ENCODE peak calls at places on chromosomes 1 and 21, in eight cellular contexts. D, J, F, R, M, V, O and B are unnamed samples.

GRCh38 chr1:203153051-203153988 is 22.3 kb downstream of the MYBPH start:
- DNase-seq in V (no peak), M (no peak), J (peak), O (no peak), R (no peak), D (no peak), F (no peak), B (no peak)

GRCh38 chr1:8939362-8939995 is 6.2 kb upstream of the CA6 start:
- DNase-seq in V (no peak), R (no peak), J (no peak), M (no peak), O (no peak), F (no peak), D (peak), B (no peak)

GRCh38 chr1:179794669-179795068 is 51.6 kb downstream of the FAM163A start:
- DNase-seq in V (no peak), R (no peak), J (no peak), M (no peak), D (no peak), O (peak), F (no peak), B (no peak)

GRCh38 chr1:234918216-234918841 is 210.3 kb downstream of the TOMM20 start:
- DNase-seq in D (no peak), F (no peak), V (peak), J (no peak), R (peak), M (peak), O (no peak), B (peak)

GRCh38 chr1:24102966-24103365 is 9.0 kb downstream of the MYOM3 start:
- DNase-seq in R (no peak), V (no peak), J (no peak), M (no peak), O (no peak), D (no peak), F (no peak), B (no peak)

GRCh38 chr1:4062560-4062959 is 162.5 kb upstream of the C1orf174 start:
- DNase-seq in M (no peak), R (no peak), O (no peak), J (no peak), D (no peak), F (no peak), V (no peak), B (no peak)

GRCh38 chr1:55747285-55747890 is 532.2 kb upstream of the USP24 start:
- DNase-seq in R (no peak), F (no peak), D (no peak), J (no peak), M (no peak), O (no peak), V (no peak), B (no peak)

GRCh38 chr1:158285756-158286241 is 3.9 kb upstream of the CD1C start:
- DNase-seq in D (peak), M (no peak), F (no peak), O (no peak), V (no peak), R (no peak), J (no peak), B (no peak)

GRCh38 chr1:211752317-211752716 is 76.9 kb upstream of the NEK2 start:
- DNase-seq in R (no peak), O (no peak), J (no peak), F (no peak), D (no peak), V (no peak), M (no peak), B (no peak)

GRCh38 chr1:12124693-12125421 is 41.9 kb upstream of the TNFRSF1B start:
- DNase-seq in M (peak), D (peak), F (peak), O (peak), V (peak), J (peak), R (peak), B (peak)

GRCh38 chr1:224106568-224107281 is 7.2 kb upstream of the FBXO28 start:
- DNase-seq in F (peak), R (no peak), O (peak), J (peak), D (peak), M (peak), V (peak), B (peak)

GRCh38 chr1:72557446-72558049 is 275.2 kb upstream of the NEGR1 start:
- DNase-seq in M (peak), J (peak), V (peak), R (no peak), F (no peak), O (peak), D (peak), B (no peak)

GRCh38 chr1:147640553-147641165 is 29.7 kb downstream of the ACP6 start:
- DNase-seq in J (peak), F (peak), D (peak), V (peak), M (peak), R (peak), O (peak), B (peak)

GRCh38 chr1:170674986-170675385 is 11.1 kb downstream of the PRRX1 start:
- DNase-seq in D (no peak), M (no peak), V (no peak), F (no peak), R (no peak), O (no peak), J (no peak), B (no peak)

GRCh38 chr1:2311184-2312032 is 79.9 kb downstream of the MORN1 start:
- DNase-seq in V (peak), J (peak), D (peak), O (peak), R (peak), F (peak), M (peak), B (no peak)

GRCh38 chr1:103520822-103521221 is 4.7 kb upstream of the RNPC3 start:
- DNase-seq in D (no peak), R (no peak), F (no peak), J (no peak), M (no peak), O (no peak), V (no peak), B (no peak)

GRCh38 chr1:102562380-102562779 is 545.9 kb downstream of the COL11A1 start:
- DNase-seq in R (no peak), V (no peak), D (no peak), M (no peak), J (no peak), O (no peak), F (no peak), B (no peak)

GRCh38 chr1:207866471-207867135 is 44.3 kb downstream of the CD34 start:
- DNase-seq in J (peak), R (no peak), O (peak), F (no peak), M (no peak), V (no peak), D (no peak), B (no peak)

GRCh38 chr1:43994071-43994470 is 2.7 kb downstream of the CCDC24 start:
- DNase-seq in D (peak), O (no peak), R (no peak), V (no peak), J (no peak), F (no peak), M (no peak), B (no peak)

GRCh38 chr1:18480315-18481189 is at the start of gene KLHDC7A:
- DNase-seq in D (peak), V (peak), M (peak), O (no peak), F (peak), R (no peak), J (peak), B (peak)

GRCh38 chr1:85607126-85607912 is 26.8 kb downstream of the CCN1 start:
- DNase-seq in J (peak), R (no peak), O (peak), D (peak), F (peak), V (peak), M (no peak), B (no peak)

GRCh38 chr1:7617826-7618225 is 153.3 kb upstream of the VAMP3 start:
- DNase-seq in J (no peak), F (no peak), M (no peak), R (no peak), D (no peak), O (no peak), V (no peak), B (no peak)

GRCh38 chr1:9592510-9593075 is 3.9 kb downstream of the TMEM201 start:
- DNase-seq in R (peak), J (peak), D (no peak), M (no peak), F (no peak), O (no peak), V (no peak), B (no peak)

GRCh38 chr1:31927661-31927980 is 10.5 kb downstream of the PTP4A2 start:
- DNase-seq in M (no peak), F (no peak), R (no peak), V (no peak), D (no peak), O (no peak), J (no peak), B (no peak)

GRCh38 chr21:27703806-27704205 is 736.9 kb upstream of the ADAMTS5 start:
- DNase-seq in R (no peak), D (no peak), F (no peak), V (no peak), O (no peak), M (no peak), J (no peak), B (no peak)

GRCh38 chr1:77540501-77541161 is 141.8 kb downstream of the ZZZ3 start:
- DNase-seq in R (no peak), V (no peak), M (no peak), J (peak), D (peak), F (no peak), O (peak), B (no peak)

GRCh38 chr1:115679141-115679611 is 37.4 kb downstream of the VANGL1 start:
- DNase-seq in V (no peak), F (no peak), J (peak), D (peak), R (no peak), O (peak), M (no peak), B (no peak)

GRCh38 chr1:24952413-24952841 is 22.4 kb upstream of the RUNX3 start:
- DNase-seq in F (no peak), O (no peak), D (peak), J (no peak), R (no peak), M (no peak), V (no peak), B (no peak)

GRCh38 chr1:109207472-109208103 is 6.1 kb upstream of the SARS1 start:
- DNase-seq in M (no peak), D (no peak), O (no peak), R (no peak), J (peak), V (no peak), F (no peak), B (no peak)

GRCh38 chr1:117686907-117687306 is 81.1 kb downstream of the TENT5C start:
- DNase-seq in V (no peak), D (no peak), J (peak), O (peak), R (no peak), M (no peak), F (no peak), B (no peak)

GRCh38 chr1:23930861-23931471 is 17.8 kb upstream of the CNR2 start:
- DNase-seq in J (no peak), D (peak), F (no peak), V (no peak), R (no peak), O (peak), M (no peak), B (no peak)

GRCh38 chr1:183735069-183735860 is 69.7 kb upstream of the RGL1 start:
- DNase-seq in M (no peak), J (no peak), R (no peak), O (peak), F (no peak), D (no peak), V (no peak), B (no peak)

GRCh38 chr1:66758247-66758755 is 6.0 kb downstream of the DYNLT5 start:
- DNase-seq in V (no peak), R (no peak), D (no peak), O (no peak), J (no peak), M (no peak), F (no peak), B (peak)

GRCh38 chr1:222310830-222311229 is 237.1 kb downstream of the HHIPL2 start:
- DNase-seq in R (no peak), V (no peak), J (no peak), O (no peak), M (no peak), F (no peak), D (no peak), B (no peak)

GRCh38 chr21:36640260-36641244 is 58.4 kb upstream of the SIM2 start:
- DNase-seq in J (peak), D (peak), O (no peak), M (no peak), R (no peak), V (peak), F (peak), B (no peak)

GRCh38 chr1:67214420-67215174 is 48.3 kb downstream of the IL23R start:
- DNase-seq in D (peak), V (peak), J (no peak), F (peak), M (no peak), O (peak), R (peak), B (no peak)

GRCh38 chr1:94056171-94056570 is 64.8 kb downstream of the ABCA4 start:
- DNase-seq in D (peak), V (no peak), O (no peak), R (no peak), F (no peak), M (no peak), J (no peak), B (no peak)

GRCh38 chr1:65629788-65630187 is 162.9 kb upstream of the PDE4B start:
- DNase-seq in R (no peak), O (no peak), J (no peak), V (no peak), D (no peak), F (no peak), M (no peak), B (no peak)